ENCODE peak calls at places on chromosomes 2 and 18, in four cellular contexts. One of them, this sample, is unnamed.

GRCh38 chr2:100009743-100010142 is 132.6 kb downstream of the AFF3 start:
- DNase-seq in OCI-LY7: no peak
- DNase-seq in heart right ventricle: no peak
- DNase-seq in RWPE2: no peak
- DNase-seq in this sample: no peak

GRCh38 chr2:100921685-100922161 is 80.4 kb upstream of the RPL31 start:
- DNase-seq in OCI-LY7: no peak
- DNase-seq in heart right ventricle: no peak
- DNase-seq in RWPE2: no peak
- DNase-seq in this sample: no peak

GRCh38 chr2:218223046-218223445 is 6.1 kb downstream of the ARPC2 start:
- DNase-seq in OCI-LY7: no peak
- DNase-seq in heart right ventricle: no peak
- DNase-seq in RWPE2: no peak
- DNase-seq in this sample: no peak

GRCh38 chr18:46222710-46223360 is 118.7 kb downstream of the HAUS1 start:
- DNase-seq in OCI-LY7: no peak
- DNase-seq in heart right ventricle: no peak
- DNase-seq in RWPE2: no peak
- DNase-seq in this sample: no peak

GRCh38 chr2:128552141-128552805 is 233.6 kb upstream of the HS6ST1 start:
- DNase-seq in OCI-LY7: no peak
- DNase-seq in heart right ventricle: no peak
- DNase-seq in RWPE2: no peak
- DNase-seq in this sample: no peak

GRCh38 chr2:15665067-15665942 is 73.6 kb downstream of the DDX1 start:
- DNase-seq in OCI-LY7: no peak
- DNase-seq in heart right ventricle: no peak
- DNase-seq in RWPE2: no peak
- DNase-seq in this sample: no peak

GRCh38 chr2:240948086-240948485 is 42.0 kb downstream of the CROCC2 start:
- DNase-seq in OCI-LY7: no peak
- DNase-seq in heart right ventricle: no peak
- DNase-seq in RWPE2: no peak
- DNase-seq in this sample: no peak

GRCh38 chr2:54310314-54310713 is 54.3 kb upstream of the TSPYL6 start:
- DNase-seq in OCI-LY7: no peak
- DNase-seq in heart right ventricle: no peak
- DNase-seq in RWPE2: no peak
- DNase-seq in this sample: no peak

GRCh38 chr2:215572341-215572848 is 136.5 kb upstream of the FN1 start:
- DNase-seq in OCI-LY7: no peak
- DNase-seq in heart right ventricle: no peak
- DNase-seq in RWPE2: no peak
- DNase-seq in this sample: no peak

GRCh38 chr2:59706729-59707128 is 846.7 kb downstream of the BCL11A start:
- DNase-seq in OCI-LY7: no peak
- DNase-seq in heart right ventricle: no peak
- DNase-seq in RWPE2: no peak
- DNase-seq in this sample: no peak

GRCh38 chr2:241739651-241740050 is 5.2 kb downstream of the D2HGDH start:
- DNase-seq in OCI-LY7: no peak
- DNase-seq in heart right ventricle: no peak
- DNase-seq in RWPE2: no peak
- DNase-seq in this sample: no peak

GRCh38 chr2:181596556-181596955 is 60.3 kb downstream of the CERKL start:
- DNase-seq in OCI-LY7: no peak
- DNase-seq in heart right ventricle: no peak
- DNase-seq in RWPE2: no peak
- DNase-seq in this sample: no peak

GRCh38 chr18:23487738-23488625 is 15.3 kb upstream of the RMC1 start:
- DNase-seq in OCI-LY7: peak; percentile 33
- DNase-seq in heart right ventricle: no peak
- DNase-seq in RWPE2: no peak
- DNase-seq in this sample: no peak

GRCh38 chr2:231568098-231568784 is 24.4 kb upstream of the TEX44 start:
- DNase-seq in OCI-LY7: no peak
- DNase-seq in heart right ventricle: no peak
- DNase-seq in RWPE2: no peak
- DNase-seq in this sample: no peak

GRCh38 chr2:15942711-15943345 is 2.5 kb downstream of the MYCN start:
- DNase-seq in OCI-LY7: no peak
- DNase-seq in heart right ventricle: no peak
- DNase-seq in RWPE2: no peak
- DNase-seq in this sample: no peak

DNA sequence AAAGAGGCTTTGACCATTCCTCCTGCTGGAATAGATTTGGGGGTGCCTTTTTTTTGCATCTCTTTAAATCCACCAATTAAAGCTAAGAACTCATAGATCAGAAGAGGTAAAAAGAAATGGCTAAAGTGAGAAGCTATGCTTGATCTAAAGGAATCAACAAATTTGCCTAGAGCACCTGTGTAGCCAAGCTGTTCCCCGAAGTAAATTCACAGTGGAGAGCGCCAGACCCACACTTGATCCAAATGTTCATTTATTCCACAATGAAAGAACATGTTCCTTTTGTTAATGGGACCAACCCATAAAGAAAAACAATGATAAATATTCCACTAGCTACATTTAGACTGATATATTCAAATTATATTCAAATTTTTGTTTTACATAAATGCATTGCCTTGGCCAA is 167.3 kb downstream of the PKP4 start:
- DNase-seq in OCI-LY7: no peak
- DNase-seq in heart right ventricle: no peak
- DNase-seq in RWPE2: no peak
- DNase-seq in this sample: no peak
- H3K4me3 ChIP-seq in OCI-LY7: no peak overlapping the region
- H3K4me3 ChIP-seq in heart right ventricle: no peak overlapping the region
- H3K4me3 ChIP-seq in RWPE2: no peak overlapping the region
- H3K4me3 ChIP-seq in this sample: no peak overlapping the region

DNA sequence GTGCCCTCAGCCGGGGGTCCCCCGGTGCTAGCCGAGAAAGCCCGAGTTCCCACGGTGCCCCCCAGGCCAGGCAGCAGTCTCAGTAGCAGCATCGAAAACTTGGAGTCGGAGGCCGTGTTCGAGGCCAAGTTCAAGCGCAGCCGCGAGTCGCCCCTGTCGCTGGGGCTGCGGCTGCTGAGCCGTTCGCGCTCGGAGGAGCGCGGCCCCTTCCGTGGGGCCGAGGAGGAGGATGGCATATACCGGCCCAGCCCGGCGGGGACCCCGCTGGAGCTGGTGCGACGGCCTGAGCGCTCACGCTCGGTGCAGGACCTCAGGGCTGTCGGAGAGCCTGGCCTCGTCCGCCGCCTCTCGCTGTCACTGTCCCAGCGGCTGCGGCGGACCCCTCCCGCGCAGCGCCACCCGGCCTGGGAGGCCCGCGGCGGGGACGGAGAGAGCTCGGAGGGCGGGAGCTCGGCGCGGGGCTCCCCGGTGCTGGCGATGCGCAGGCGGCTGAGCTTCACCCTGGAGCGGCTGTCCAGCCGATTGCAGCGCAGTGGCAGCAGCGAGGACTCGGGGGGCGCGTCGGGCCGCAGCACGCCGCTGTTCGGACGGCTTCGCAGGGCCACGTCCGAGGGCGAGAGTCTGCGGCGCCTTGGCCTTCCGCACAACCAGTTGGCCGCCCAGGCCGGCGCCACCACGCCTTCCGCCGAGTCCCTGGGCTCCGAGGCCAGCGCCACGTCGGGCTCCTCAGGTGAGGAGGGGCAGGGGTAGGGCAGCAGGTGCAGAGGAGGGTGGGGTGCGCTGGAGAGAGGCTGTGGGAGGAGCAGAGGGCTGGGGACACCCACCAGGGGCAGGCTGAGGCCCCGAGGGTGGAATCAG is 14.1 kb upstream of the GMPPA start:
- DNase-seq in OCI-LY7: no peak
- DNase-seq in heart right ventricle: no peak
- DNase-seq in RWPE2: no peak
- DNase-seq in this sample: no peak
- H3K4me3 ChIP-seq in OCI-LY7: no peak overlapping the region
- H3K4me3 ChIP-seq in heart right ventricle: peak overlapping the region; percentile 24
- H3K4me3 ChIP-seq in RWPE2: no peak overlapping the region
- H3K4me3 ChIP-seq in this sample: peak overlapping the region; percentile 9

GRCh38 chr2:233487748-233488345 is 78.7 kb downstream of the USP40 start:
- DNase-seq in OCI-LY7: no peak
- DNase-seq in heart right ventricle: no peak
- DNase-seq in RWPE2: no peak
- DNase-seq in this sample: no peak

GRCh38 chr2:233486778-233487552 is 79.6 kb downstream of the USP40 start:
- DNase-seq in OCI-LY7: no peak
- DNase-seq in heart right ventricle: no peak
- DNase-seq in RWPE2: no peak
- DNase-seq in this sample: no peak

GRCh38 chr2:233489143-233489542 is 77.4 kb downstream of the USP40 start:
- DNase-seq in OCI-LY7: no peak
- DNase-seq in heart right ventricle: no peak
- DNase-seq in RWPE2: no peak
- DNase-seq in this sample: no peak

GRCh38 chr2:233485726-233486125 is 80.9 kb downstream of the USP40 start:
- DNase-seq in OCI-LY7: no peak
- DNase-seq in heart right ventricle: no peak
- DNase-seq in RWPE2: no peak
- DNase-seq in this sample: no peak

GRCh38 chr2:233486357-233486756 is 80.2 kb downstream of the USP40 start:
- DNase-seq in OCI-LY7: no peak
- DNase-seq in heart right ventricle: no peak
- DNase-seq in RWPE2: no peak
- DNase-seq in this sample: no peak
- H3K4me3 ChIP-seq in OCI-LY7: no peak overlapping the region
- H3K4me3 ChIP-seq in heart right ventricle: no peak overlapping the region
- H3K4me3 ChIP-seq in RWPE2: no peak overlapping the region
- H3K4me3 ChIP-seq in this sample: no peak overlapping the region

GRCh38 chr2:197277726-197278259 is 32.8 kb downstream of the ANKRD44 start:
- DNase-seq in OCI-LY7: no peak
- DNase-seq in heart right ventricle: no peak
- DNase-seq in RWPE2: no peak
- DNase-seq in this sample: no peak

GRCh38 chr2:197278804-197279763 is 31.5 kb downstream of the ANKRD44 start:
- DNase-seq in OCI-LY7: no peak
- DNase-seq in heart right ventricle: no peak
- DNase-seq in RWPE2: no peak
- DNase-seq in this sample: no peak

GRCh38 chr2:197279997-197280756 is 30.4 kb downstream of the ANKRD44 start:
- DNase-seq in OCI-LY7: no peak
- DNase-seq in heart right ventricle: no peak
- DNase-seq in RWPE2: no peak
- DNase-seq in this sample: no peak

GRCh38 chr2:197285361-197285760 is 25.2 kb downstream of the ANKRD44 start:
- DNase-seq in OCI-LY7: no peak
- DNase-seq in heart right ventricle: no peak
- DNase-seq in RWPE2: no peak
- DNase-seq in this sample: no peak

DNA sequence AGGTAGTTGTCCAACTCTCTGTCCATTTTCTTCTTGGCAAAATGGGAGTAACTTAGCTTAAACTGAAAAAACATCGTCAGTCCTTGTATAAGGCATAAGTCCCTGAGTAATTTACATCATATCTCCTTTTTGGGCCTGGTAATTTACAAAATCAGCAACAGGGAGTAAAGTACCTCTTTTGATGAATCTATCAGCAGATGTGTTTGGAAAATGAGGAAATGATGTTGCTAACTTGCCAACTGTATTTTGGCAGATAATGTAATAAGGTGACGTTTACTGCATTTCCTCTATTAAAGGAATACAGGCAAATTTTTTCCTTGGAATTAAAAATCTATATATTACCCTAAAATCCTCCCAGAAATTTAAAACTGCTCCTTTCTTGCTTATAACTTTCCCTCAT is 29.2 kb downstream of the ANKRD44 start:
- DNase-seq in OCI-LY7: no peak
- DNase-seq in heart right ventricle: no peak
- DNase-seq in RWPE2: no peak
- DNase-seq in this sample: no peak
- H3K4me3 ChIP-seq in OCI-LY7: no peak overlapping the region
- H3K4me3 ChIP-seq in heart right ventricle: no peak overlapping the region
- H3K4me3 ChIP-seq in RWPE2: no peak overlapping the region
- H3K4me3 ChIP-seq in this sample: no peak overlapping the region

DNA sequence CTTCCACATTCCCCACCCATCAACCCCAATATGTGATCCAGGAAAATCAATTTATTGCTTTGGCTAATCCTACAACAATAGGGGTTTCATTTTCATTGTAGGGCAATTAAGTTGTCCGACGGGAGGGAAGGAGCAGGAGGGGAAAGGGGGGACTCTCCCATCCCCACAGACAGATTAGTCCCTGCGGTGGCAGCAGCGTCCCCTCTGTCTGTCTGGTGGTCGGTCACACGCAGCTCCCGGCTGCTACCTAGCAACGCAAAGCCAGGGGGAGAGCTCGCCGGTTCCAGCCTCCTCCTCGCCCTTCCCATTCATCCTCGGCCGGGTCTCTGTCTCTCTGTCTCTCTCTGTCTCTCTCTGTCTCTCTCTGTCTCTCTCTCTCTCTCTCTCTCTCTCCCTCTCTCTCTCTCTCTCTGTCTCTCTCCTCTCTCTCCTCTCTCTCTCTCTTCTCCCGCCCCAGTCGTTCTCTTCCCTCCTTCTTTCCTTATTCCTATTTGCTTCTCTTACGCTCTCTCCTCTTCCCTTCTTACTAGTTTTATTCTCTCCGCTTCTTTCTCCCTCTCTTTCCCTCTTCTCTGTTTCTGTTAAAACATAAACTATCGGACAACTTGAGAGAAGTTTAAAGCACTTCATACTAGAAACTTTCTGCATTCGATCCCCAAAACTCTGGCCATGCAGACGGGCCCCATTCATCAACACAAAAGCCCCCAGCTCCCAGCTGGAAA is 1.2 kb downstream of the LRP2 start:
- DNase-seq in OCI-LY7: no peak
- DNase-seq in heart right ventricle: no peak
- DNase-seq in RWPE2: no peak
- DNase-seq in this sample: no peak
- H3K4me3 ChIP-seq in OCI-LY7: no peak overlapping the region
- H3K4me3 ChIP-seq in heart right ventricle: peak overlapping the region; percentile 29
- H3K4me3 ChIP-seq in RWPE2: no peak overlapping the region
- H3K4me3 ChIP-seq in this sample: peak overlapping the region; percentile 78

GRCh38 chr2:85959191-85959590 is 70.4 kb upstream of the ST3GAL5 start:
- DNase-seq in OCI-LY7: no peak
- DNase-seq in heart right ventricle: no peak
- DNase-seq in RWPE2: no peak
- DNase-seq in this sample: no peak
- H3K4me3 ChIP-seq in OCI-LY7: no peak overlapping the region
- H3K4me3 ChIP-seq in heart right ventricle: no peak overlapping the region
- H3K4me3 ChIP-seq in RWPE2: no peak overlapping the region
- H3K4me3 ChIP-seq in this sample: no peak overlapping the region

DNA sequence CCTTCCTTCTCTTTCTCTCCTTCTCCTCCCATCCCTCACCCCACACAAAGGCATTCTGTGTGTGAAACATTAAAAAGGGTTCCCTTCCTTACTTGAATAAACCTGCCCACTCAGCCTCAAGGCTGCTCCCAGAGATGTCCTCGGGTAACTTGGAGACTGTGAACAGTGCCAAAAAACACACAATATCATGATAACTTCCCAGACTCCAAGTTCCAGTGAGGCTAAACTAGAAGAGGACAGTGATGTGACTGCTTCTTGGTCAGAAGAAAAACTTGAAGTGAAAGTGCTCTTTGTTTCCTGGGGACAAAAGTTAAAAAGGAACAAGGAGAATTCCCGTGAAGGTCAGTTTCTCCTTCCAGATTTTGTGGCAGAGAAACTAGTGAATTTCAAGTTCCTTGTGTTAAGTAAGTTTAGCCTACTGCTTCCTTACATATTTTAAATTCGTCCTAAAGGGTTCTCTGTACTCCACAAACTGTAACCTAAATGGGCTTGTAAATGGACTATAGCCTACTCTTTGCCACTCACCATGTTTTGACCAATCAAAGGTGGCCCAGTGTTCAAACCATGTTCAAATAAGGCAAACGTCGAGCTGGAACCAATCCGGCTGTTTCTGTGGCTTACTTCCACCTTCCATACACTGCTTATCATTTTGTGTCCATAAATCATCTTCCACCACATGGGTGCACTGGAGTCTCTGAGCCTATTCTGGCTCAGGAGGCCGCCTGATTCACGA is 20.5 kb downstream of the TPRKB start:
- DNase-seq in OCI-LY7: no peak
- DNase-seq in heart right ventricle: no peak
- DNase-seq in RWPE2: no peak
- DNase-seq in this sample: no peak
- H3K4me3 ChIP-seq in OCI-LY7: no peak overlapping the region
- H3K4me3 ChIP-seq in heart right ventricle: no peak overlapping the region
- H3K4me3 ChIP-seq in RWPE2: no peak overlapping the region
- H3K4me3 ChIP-seq in this sample: no peak overlapping the region

This sample was measured in NT2/D1.